ENCODE peak calls at places on chromosomes 11 and 22, in eight cellular contexts. One of them, this sample, is unnamed.

GRCh38 chr11:94281321-94281720 is 23.1 kb upstream of the IZUMO1R start:
- DNase-seq in GM19239: no peak
- DNase-seq in T-helper 9 cell: no peak
- DNase-seq in activated CD8-positive, alpha-beta memory T cell treated with anti-CD3 and anti-CD28 coated beads for 48 hours: no peak
- DNase-seq in ACHN: no peak
- DNase-seq in T-helper 17 cell: no peak
- DNase-seq in activated T-cell treated with anti-CD3 and anti-CD28 coated beads, Interleukin-2, amount 50 U/mL, for 72 hours: no peak
- DNase-seq in esophagus squamous epithelium: no peak
- DNase-seq in this sample: no peak

GRCh38 chr22:38863531-38864131 is 8.4 kb downstream of the CBX6 start:
- DNase-seq in esophagus squamous epithelium: no peak
- DNase-seq in GM19239: no peak
- DNase-seq in activated T-cell treated with anti-CD3 and anti-CD28 coated beads, Interleukin-2, amount 50 U/mL, for 72 hours: no peak
- DNase-seq in T-helper 17 cell: no peak
- DNase-seq in ACHN: no peak
- DNase-seq in T-helper 9 cell: no peak
- DNase-seq in activated CD8-positive, alpha-beta memory T cell treated with anti-CD3 and anti-CD28 coated beads for 48 hours: no peak
- DNase-seq in this sample: no peak

GRCh38 chr22:20786536-20786979 is 12.6 kb downstream of the SERPIND1 start:
- DNase-seq in activated CD8-positive, alpha-beta memory T cell treated with anti-CD3 and anti-CD28 coated beads for 48 hours: no peak
- DNase-seq in activated T-cell treated with anti-CD3 and anti-CD28 coated beads, Interleukin-2, amount 50 U/mL, for 72 hours: no peak
- DNase-seq in T-helper 9 cell: no peak
- DNase-seq in T-helper 17 cell: no peak
- DNase-seq in esophagus squamous epithelium: no peak
- DNase-seq in GM19239: no peak
- DNase-seq in ACHN: no peak
- DNase-seq in this sample: no peak

GRCh38 chr11:95341246-95341645 is 110.2 kb upstream of the SESN3 start:
- DNase-seq in activated CD8-positive, alpha-beta memory T cell treated with anti-CD3 and anti-CD28 coated beads for 48 hours: no peak
- DNase-seq in T-helper 9 cell: no peak
- DNase-seq in esophagus squamous epithelium: no peak
- DNase-seq in activated T-cell treated with anti-CD3 and anti-CD28 coated beads, Interleukin-2, amount 50 U/mL, for 72 hours: no peak
- DNase-seq in ACHN: no peak
- DNase-seq in T-helper 17 cell: no peak
- DNase-seq in GM19239: no peak
- DNase-seq in this sample: no peak

GRCh38 chr11:13760115-13760514 is 91.6 kb downstream of the FAR1 start:
- DNase-seq in T-helper 9 cell: no peak
- DNase-seq in activated T-cell treated with anti-CD3 and anti-CD28 coated beads, Interleukin-2, amount 50 U/mL, for 72 hours: no peak
- DNase-seq in GM19239: no peak
- DNase-seq in T-helper 17 cell: no peak
- DNase-seq in activated CD8-positive, alpha-beta memory T cell treated with anti-CD3 and anti-CD28 coated beads for 48 hours: no peak
- DNase-seq in esophagus squamous epithelium: no peak
- DNase-seq in ACHN: peak
- DNase-seq in this sample: no peak

GRCh38 chr22:31898911-31899310 is 45.4 kb upstream of the YWHAH start:
- DNase-seq in activated CD8-positive, alpha-beta memory T cell treated with anti-CD3 and anti-CD28 coated beads for 48 hours: no peak
- DNase-seq in T-helper 9 cell: no peak
- DNase-seq in GM19239: no peak
- DNase-seq in T-helper 17 cell: no peak
- DNase-seq in esophagus squamous epithelium: no peak
- DNase-seq in ACHN: no peak
- DNase-seq in activated T-cell treated with anti-CD3 and anti-CD28 coated beads, Interleukin-2, amount 50 U/mL, for 72 hours: no peak
- DNase-seq in this sample: no peak

GRCh38 chr22:36368359-36368983 is 19.3 kb downstream of the MYH9 start:
- DNase-seq in activated CD8-positive, alpha-beta memory T cell treated with anti-CD3 and anti-CD28 coated beads for 48 hours: no peak
- DNase-seq in T-helper 17 cell: no peak
- DNase-seq in GM19239: no peak
- DNase-seq in T-helper 9 cell: no peak
- DNase-seq in esophagus squamous epithelium: no peak
- DNase-seq in ACHN: peak
- DNase-seq in activated T-cell treated with anti-CD3 and anti-CD28 coated beads, Interleukin-2, amount 50 U/mL, for 72 hours: peak
- DNase-seq in this sample: no peak

GRCh38 chr22:17198188-17199130 is 20.8 kb downstream of the ADA2 start:
- DNase-seq in ACHN: no peak
- DNase-seq in GM19239: no peak
- DNase-seq in T-helper 9 cell: no peak
- DNase-seq in T-helper 17 cell: no peak
- DNase-seq in esophagus squamous epithelium: no peak
- DNase-seq in activated T-cell treated with anti-CD3 and anti-CD28 coated beads, Interleukin-2, amount 50 U/mL, for 72 hours: no peak
- DNase-seq in activated CD8-positive, alpha-beta memory T cell treated with anti-CD3 and anti-CD28 coated beads for 48 hours: no peak
- DNase-seq in this sample: peak

GRCh38 chr11:11456896-11457295 is 103.8 kb upstream of the CSNK2A3 start:
- DNase-seq in activated T-cell treated with anti-CD3 and anti-CD28 coated beads, Interleukin-2, amount 50 U/mL, for 72 hours: no peak
- DNase-seq in activated CD8-positive, alpha-beta memory T cell treated with anti-CD3 and anti-CD28 coated beads for 48 hours: no peak
- DNase-seq in T-helper 17 cell: no peak
- DNase-seq in esophagus squamous epithelium: no peak
- DNase-seq in ACHN: no peak
- DNase-seq in GM19239: no peak
- DNase-seq in T-helper 9 cell: no peak
- DNase-seq in this sample: no peak

GRCh38 chr22:23306438-23306921 is 126.2 kb downstream of the BCR start:
- DNase-seq in activated T-cell treated with anti-CD3 and anti-CD28 coated beads, Interleukin-2, amount 50 U/mL, for 72 hours: no peak
- DNase-seq in activated CD8-positive, alpha-beta memory T cell treated with anti-CD3 and anti-CD28 coated beads for 48 hours: no peak
- DNase-seq in esophagus squamous epithelium: no peak
- DNase-seq in T-helper 9 cell: no peak
- DNase-seq in T-helper 17 cell: no peak
- DNase-seq in GM19239: no peak
- DNase-seq in ACHN: no peak
- DNase-seq in this sample: no peak

GRCh38 chr22:24505337-24505736 is 10.2 kb downstream of the UPB1 start:
- DNase-seq in GM19239: no peak
- DNase-seq in T-helper 17 cell: no peak
- DNase-seq in ACHN: no peak
- DNase-seq in activated CD8-positive, alpha-beta memory T cell treated with anti-CD3 and anti-CD28 coated beads for 48 hours: no peak
- DNase-seq in activated T-cell treated with anti-CD3 and anti-CD28 coated beads, Interleukin-2, amount 50 U/mL, for 72 hours: no peak
- DNase-seq in esophagus squamous epithelium: no peak
- DNase-seq in T-helper 9 cell: no peak
- DNase-seq in this sample: peak

GRCh38 chr22:44220727-44221680 is 40.3 kb downstream of the PARVG start:
- DNase-seq in T-helper 17 cell: no peak
- DNase-seq in esophagus squamous epithelium: no peak
- DNase-seq in GM19239: no peak
- DNase-seq in activated T-cell treated with anti-CD3 and anti-CD28 coated beads, Interleukin-2, amount 50 U/mL, for 72 hours: no peak
- DNase-seq in activated CD8-positive, alpha-beta memory T cell treated with anti-CD3 and anti-CD28 coated beads for 48 hours: no peak
- DNase-seq in ACHN: no peak
- DNase-seq in T-helper 9 cell: no peak
- DNase-seq in this sample: peak

GRCh38 chr11:76161261-76161961 is 44.9 kb downstream of the WNT11 start:
- DNase-seq in esophagus squamous epithelium: no peak
- DNase-seq in ACHN: no peak
- DNase-seq in GM19239: no peak
- DNase-seq in activated CD8-positive, alpha-beta memory T cell treated with anti-CD3 and anti-CD28 coated beads for 48 hours: no peak
- DNase-seq in T-helper 9 cell: no peak
- DNase-seq in T-helper 17 cell: no peak
- DNase-seq in activated T-cell treated with anti-CD3 and anti-CD28 coated beads, Interleukin-2, amount 50 U/mL, for 72 hours: no peak
- DNase-seq in this sample: no peak

GRCh38 chr11:534592-535518 is 521 bp downstream of the HRAS start:
- DNase-seq in esophagus squamous epithelium: no peak
- DNase-seq in GM19239: no peak
- DNase-seq in ACHN: peak
- DNase-seq in T-helper 9 cell: no peak
- DNase-seq in activated T-cell treated with anti-CD3 and anti-CD28 coated beads, Interleukin-2, amount 50 U/mL, for 72 hours: peak
- DNase-seq in activated CD8-positive, alpha-beta memory T cell treated with anti-CD3 and anti-CD28 coated beads for 48 hours: no peak
- DNase-seq in T-helper 17 cell: peak
- DNase-seq in this sample: peak

GRCh38 chr11:65388731-65389130 is 2.3 kb downstream of the FRMD8 start:
- DNase-seq in T-helper 17 cell: no peak
- DNase-seq in T-helper 9 cell: no peak
- DNase-seq in ACHN: no peak
- DNase-seq in esophagus squamous epithelium: no peak
- DNase-seq in GM19239: no peak
- DNase-seq in activated T-cell treated with anti-CD3 and anti-CD28 coated beads, Interleukin-2, amount 50 U/mL, for 72 hours: no peak
- DNase-seq in activated CD8-positive, alpha-beta memory T cell treated with anti-CD3 and anti-CD28 coated beads for 48 hours: no peak
- DNase-seq in this sample: no peak

GRCh38 chr11:36010010-36010740 is 66.3 kb downstream of the LDLRAD3 start:
- DNase-seq in GM19239: no peak
- DNase-seq in ACHN: no peak
- DNase-seq in activated T-cell treated with anti-CD3 and anti-CD28 coated beads, Interleukin-2, amount 50 U/mL, for 72 hours: no peak
- DNase-seq in esophagus squamous epithelium: no peak
- DNase-seq in T-helper 9 cell: no peak
- DNase-seq in T-helper 17 cell: no peak
- DNase-seq in activated CD8-positive, alpha-beta memory T cell treated with anti-CD3 and anti-CD28 coated beads for 48 hours: no peak
- DNase-seq in this sample: no peak

GRCh38 chr11:60504219-60504618 is 11.0 kb upstream of the MS4A13 start:
- DNase-seq in ACHN: no peak
- DNase-seq in activated T-cell treated with anti-CD3 and anti-CD28 coated beads, Interleukin-2, amount 50 U/mL, for 72 hours: peak
- DNase-seq in esophagus squamous epithelium: no peak
- DNase-seq in activated CD8-positive, alpha-beta memory T cell treated with anti-CD3 and anti-CD28 coated beads for 48 hours: no peak
- DNase-seq in GM19239: no peak
- DNase-seq in T-helper 9 cell: no peak
- DNase-seq in T-helper 17 cell: no peak
- DNase-seq in this sample: no peak

GRCh38 chr11:98230678-98231077 is 790.1 kb upstream of the CNTN5 start:
- DNase-seq in esophagus squamous epithelium: no peak
- DNase-seq in activated T-cell treated with anti-CD3 and anti-CD28 coated beads, Interleukin-2, amount 50 U/mL, for 72 hours: no peak
- DNase-seq in activated CD8-positive, alpha-beta memory T cell treated with anti-CD3 and anti-CD28 coated beads for 48 hours: no peak
- DNase-seq in ACHN: no peak
- DNase-seq in T-helper 9 cell: no peak
- DNase-seq in GM19239: no peak
- DNase-seq in T-helper 17 cell: no peak
- DNase-seq in this sample: no peak

GRCh38 chr22:33111491-33111890 is 53.3 kb upstream of the SYN3 start:
- DNase-seq in ACHN: no peak
- DNase-seq in GM19239: no peak
- DNase-seq in T-helper 17 cell: no peak
- DNase-seq in activated T-cell treated with anti-CD3 and anti-CD28 coated beads, Interleukin-2, amount 50 U/mL, for 72 hours: no peak
- DNase-seq in T-helper 9 cell: no peak
- DNase-seq in esophagus squamous epithelium: no peak
- DNase-seq in activated CD8-positive, alpha-beta memory T cell treated with anti-CD3 and anti-CD28 coated beads for 48 hours: no peak
- DNase-seq in this sample: no peak

GRCh38 chr11:36362902-36363301 is 66.8 kb downstream of the PRR5L start:
- DNase-seq in ACHN: peak
- DNase-seq in activated T-cell treated with anti-CD3 and anti-CD28 coated beads, Interleukin-2, amount 50 U/mL, for 72 hours: no peak
- DNase-seq in esophagus squamous epithelium: no peak
- DNase-seq in activated CD8-positive, alpha-beta memory T cell treated with anti-CD3 and anti-CD28 coated beads for 48 hours: no peak
- DNase-seq in T-helper 17 cell: no peak
- DNase-seq in T-helper 9 cell: no peak
- DNase-seq in GM19239: no peak
- DNase-seq in this sample: no peak

GRCh38 chr11:85810871-85811611 is at the start of gene SYTL2:
- DNase-seq in ACHN: peak
- DNase-seq in activated T-cell treated with anti-CD3 and anti-CD28 coated beads, Interleukin-2, amount 50 U/mL, for 72 hours: peak
- DNase-seq in T-helper 17 cell: peak
- DNase-seq in esophagus squamous epithelium: no peak
- DNase-seq in T-helper 9 cell: peak
- DNase-seq in activated CD8-positive, alpha-beta memory T cell treated with anti-CD3 and anti-CD28 coated beads for 48 hours: peak
- DNase-seq in GM19239: peak
- DNase-seq in this sample: peak

GRCh38 chr11:44634401-44635281 is 69.2 kb downstream of the CD82 start:
- DNase-seq in activated T-cell treated with anti-CD3 and anti-CD28 coated beads, Interleukin-2, amount 50 U/mL, for 72 hours: no peak
- DNase-seq in T-helper 17 cell: no peak
- DNase-seq in ACHN: peak
- DNase-seq in esophagus squamous epithelium: no peak
- DNase-seq in activated CD8-positive, alpha-beta memory T cell treated with anti-CD3 and anti-CD28 coated beads for 48 hours: no peak
- DNase-seq in T-helper 9 cell: no peak
- DNase-seq in GM19239: no peak
- DNase-seq in this sample: no peak

GRCh38 chr11:72670041-72670440 is 4.2 kb downstream of the PDE2A start:
- DNase-seq in activated CD8-positive, alpha-beta memory T cell treated with anti-CD3 and anti-CD28 coated beads for 48 hours: no peak
- DNase-seq in GM19239: no peak
- DNase-seq in ACHN: no peak
- DNase-seq in T-helper 9 cell: no peak
- DNase-seq in activated T-cell treated with anti-CD3 and anti-CD28 coated beads, Interleukin-2, amount 50 U/mL, for 72 hours: no peak
- DNase-seq in T-helper 17 cell: no peak
- DNase-seq in esophagus squamous epithelium: no peak
- DNase-seq in this sample: no peak

GRCh38 chr11:93718057-93718563 is 23.2 kb downstream of the TAF1D start:
- DNase-seq in activated T-cell treated with anti-CD3 and anti-CD28 coated beads, Interleukin-2, amount 50 U/mL, for 72 hours: no peak
- DNase-seq in T-helper 17 cell: no peak
- DNase-seq in activated CD8-positive, alpha-beta memory T cell treated with anti-CD3 and anti-CD28 coated beads for 48 hours: no peak
- DNase-seq in GM19239: no peak
- DNase-seq in T-helper 9 cell: no peak
- DNase-seq in esophagus squamous epithelium: no peak
- DNase-seq in ACHN: no peak
- DNase-seq in this sample: no peak

GRCh38 chr11:108732395-108732794 is 67.5 kb downstream of the DDX10 start:
- DNase-seq in activated T-cell treated with anti-CD3 and anti-CD28 coated beads, Interleukin-2, amount 50 U/mL, for 72 hours: no peak
- DNase-seq in GM19239: no peak
- DNase-seq in activated CD8-positive, alpha-beta memory T cell treated with anti-CD3 and anti-CD28 coated beads for 48 hours: no peak
- DNase-seq in T-helper 17 cell: no peak
- DNase-seq in ACHN: no peak
- DNase-seq in esophagus squamous epithelium: no peak
- DNase-seq in T-helper 9 cell: no peak
- DNase-seq in this sample: peak

GRCh38 chr22:40567106-40567505 is 69.4 kb downstream of the MRTFA start:
- DNase-seq in activated T-cell treated with anti-CD3 and anti-CD28 coated beads, Interleukin-2, amount 50 U/mL, for 72 hours: no peak
- DNase-seq in T-helper 17 cell: no peak
- DNase-seq in GM19239: no peak
- DNase-seq in T-helper 9 cell: no peak
- DNase-seq in ACHN: no peak
- DNase-seq in activated CD8-positive, alpha-beta memory T cell treated with anti-CD3 and anti-CD28 coated beads for 48 hours: no peak
- DNase-seq in esophagus squamous epithelium: no peak
- DNase-seq in this sample: no peak

GRCh38 chr11:13850256-13851010 is 112.1 kb upstream of the SPON1 start:
- DNase-seq in activated T-cell treated with anti-CD3 and anti-CD28 coated beads, Interleukin-2, amount 50 U/mL, for 72 hours: no peak
- DNase-seq in T-helper 17 cell: no peak
- DNase-seq in ACHN: no peak
- DNase-seq in activated CD8-positive, alpha-beta memory T cell treated with anti-CD3 and anti-CD28 coated beads for 48 hours: no peak
- DNase-seq in GM19239: no peak
- DNase-seq in T-helper 9 cell: no peak
- DNase-seq in esophagus squamous epithelium: no peak
- DNase-seq in this sample: no peak

GRCh38 chr22:40628354-40629042 is 8.0 kb downstream of the MRTFA start:
- DNase-seq in T-helper 17 cell: no peak
- DNase-seq in activated CD8-positive, alpha-beta memory T cell treated with anti-CD3 and anti-CD28 coated beads for 48 hours: no peak
- DNase-seq in GM19239: no peak
- DNase-seq in esophagus squamous epithelium: no peak
- DNase-seq in activated T-cell treated with anti-CD3 and anti-CD28 coated beads, Interleukin-2, amount 50 U/mL, for 72 hours: peak
- DNase-seq in T-helper 9 cell: no peak
- DNase-seq in ACHN: no peak
- DNase-seq in this sample: no peak

GRCh38 chr11:130389315-130389935 is 39.0 kb downstream of the ADAMTS8 start:
- DNase-seq in GM19239: no peak
- DNase-seq in T-helper 9 cell: no peak
- DNase-seq in activated T-cell treated with anti-CD3 and anti-CD28 coated beads, Interleukin-2, amount 50 U/mL, for 72 hours: no peak
- DNase-seq in ACHN: no peak
- DNase-seq in T-helper 17 cell: no peak
- DNase-seq in esophagus squamous epithelium: no peak
- DNase-seq in activated CD8-positive, alpha-beta memory T cell treated with anti-CD3 and anti-CD28 coated beads for 48 hours: no peak
- DNase-seq in this sample: no peak

GRCh38 chr11:11011617-11012016 is 153.8 kb upstream of the ZBED5 start:
- DNase-seq in activated T-cell treated with anti-CD3 and anti-CD28 coated beads, Interleukin-2, amount 50 U/mL, for 72 hours: no peak
- DNase-seq in esophagus squamous epithelium: no peak
- DNase-seq in T-helper 17 cell: no peak
- DNase-seq in activated CD8-positive, alpha-beta memory T cell treated with anti-CD3 and anti-CD28 coated beads for 48 hours: no peak
- DNase-seq in ACHN: no peak
- DNase-seq in GM19239: no peak
- DNase-seq in T-helper 9 cell: no peak
- DNase-seq in this sample: no peak